ENCODE peak calls at places on chromosome X, in eight cellular contexts. F is CD8-positive, alpha-beta T cell; Z is coronary artery; A is GM12865; J is Caco-2; D is tibial nerve; U is tibial artery; P is colonic mucosa. S is an unnamed sample.

GRCh38 chrX:129347291-129347690 is 176.0 kb downstream of the SMARCA1 start:
- DNase-seq in F (no peak), Z (no peak), A (peak), J (no peak), D (no peak), U (no peak), P (no peak), S (no peak)

GRCh38 chrX:140034916-140035315 is 69.6 kb upstream of the CXorf66 start:
- DNase-seq in F (no peak), Z (no peak), A (no peak), J (no peak), D (no peak), U (no peak), P (no peak), S (peak)

GRCh38 chrX:17608898-17609297 is 128.4 kb upstream of the SCML1 start:
- DNase-seq in F (no peak), Z (no peak), A (no peak), J (no peak), D (no peak), U (no peak), P (no peak), S (no peak)

GRCh38 chrX:370963-371745 is 15.6 kb downstream of the PPP2R3B start:
- DNase-seq in F (no peak), Z (no peak), A (no peak), J (no peak), D (no peak), U (no peak), P (no peak), S (no peak)

GRCh38 chrX:40316502-40316901 is 218.7 kb upstream of the BCOR start:
- DNase-seq in F (no peak), Z (no peak), A (no peak), J (no peak), D (no peak), U (no peak), P (no peak), S (no peak)

GRCh38 chrX:152733261-152733975 is at the start of the genes CSAG1 and MAGEA12:
- DNase-seq in F (no peak), Z (peak), A (no peak), J (no peak), D (no peak), U (no peak), P (no peak), S (no peak)

GRCh38 chrX:56505866-56506265 is 57.6 kb upstream of the UBQLN2 start:
- DNase-seq in F (no peak), Z (no peak), A (no peak), J (no peak), D (no peak), U (no peak), P (no peak), S (no peak)

GRCh38 chrX:35115205-35115604 is 172.6 kb downstream of the FAM47B start:
- DNase-seq in F (no peak), Z (no peak), A (no peak), J (no peak), D (no peak), U (no peak), P (no peak), S (peak)

GRCh38 chrX:41553688-41554087 is 106.5 kb downstream of the NYX start:
- DNase-seq in F (no peak), Z (no peak), A (no peak), J (no peak), D (no peak), U (no peak), P (no peak), S (peak)

GRCh38 chrX:121958886-121959285 is 911.5 kb downstream of the GLUD2 start:
- DNase-seq in F (no peak), Z (no peak), A (peak), J (no peak), D (no peak), U (no peak), P (no peak), S (peak)

DNA sequence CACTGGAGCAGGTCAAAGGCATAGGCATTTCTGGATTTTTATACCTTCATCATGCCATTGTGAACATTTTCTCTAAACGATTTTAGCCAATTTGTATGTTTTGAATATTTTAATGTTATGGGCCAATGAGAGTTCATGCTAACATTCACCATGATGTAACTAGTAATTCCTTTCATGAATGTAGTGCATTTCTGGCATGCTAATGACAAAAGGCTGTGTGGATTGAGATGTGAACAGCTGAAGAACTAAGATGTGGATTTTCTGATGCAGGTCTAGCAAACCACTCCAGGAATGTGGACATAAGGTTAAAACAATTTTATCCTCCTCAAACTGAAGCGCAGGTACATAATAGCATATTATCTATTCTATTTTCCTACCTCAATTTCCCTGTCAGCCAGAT is 269.4 kb downstream of the NLGN4X start:
- DNase-seq in F (no peak), Z (no peak), A (no peak), J (no peak), D (no peak), U (no peak), P (no peak), S (no peak)
- H3K4me3 ChIP-seq in F (no peak), Z (no peak), A (no peak), J (no peak), D (no peak), U (no peak), P (no peak), S (no peak)

DNA sequence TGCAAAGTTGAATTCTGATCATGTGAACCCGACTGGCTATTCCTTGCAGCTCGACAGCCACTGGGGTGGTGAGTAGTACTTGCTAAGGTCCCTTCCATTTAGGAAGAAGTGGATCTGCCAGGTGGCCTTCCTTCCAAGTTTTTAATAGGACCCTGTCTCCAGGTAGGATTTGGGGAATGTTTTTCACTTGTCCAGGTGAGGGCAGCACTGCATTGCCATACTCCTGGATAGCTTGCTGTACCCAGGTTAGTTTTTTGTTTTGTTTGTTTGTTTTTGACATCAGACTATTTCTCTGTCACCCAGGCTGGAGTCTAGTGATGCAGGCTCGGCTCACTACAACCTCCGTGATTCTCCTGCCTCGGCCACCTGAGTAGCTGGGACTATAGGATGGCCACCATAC is 29.8 kb downstream of the SAGE1 start:
- DNase-seq in F (no peak), Z (no peak), A (peak), J (no peak), D (no peak), U (no peak), P (no peak), S (no peak)
- TF ChIP-seq CTCF in F (no peak), Z (no peak), A (peak), J (peak), D (no peak), U (no peak), P (no peak), S (no peak)

DNA sequence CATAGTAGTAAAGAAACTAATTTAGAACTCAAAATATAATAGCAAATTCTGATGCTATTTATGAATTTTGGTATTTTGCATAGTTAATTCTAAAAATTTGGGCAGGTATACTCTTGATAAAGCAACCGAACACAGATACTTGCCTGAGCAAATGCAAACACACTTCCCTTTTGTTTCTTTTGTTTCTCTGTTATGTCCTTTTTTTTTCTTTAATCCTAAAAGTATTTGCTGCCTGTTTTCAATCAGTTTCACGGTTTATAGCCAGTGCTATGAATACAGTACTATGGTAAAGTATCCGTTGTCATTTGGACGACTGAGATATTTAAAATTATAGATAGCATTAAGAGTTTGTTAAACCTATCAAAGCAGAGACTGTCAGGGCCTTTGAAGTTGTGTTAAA is 84.3 kb upstream of the HPRT1 start:
- DNase-seq in F (no peak), Z (no peak), A (no peak), J (no peak), D (no peak), U (no peak), P (no peak), S (no peak)
- H3K4me3 ChIP-seq in F (no peak), Z (no peak), A (peak), J (no peak), D (no peak), U (no peak), P (no peak), S (no peak)

GRCh38 chrX:49209434-49210251 is 9.7 kb upstream of the SYP start:
- DNase-seq in F (no peak), Z (no peak), A (no peak), J (no peak), D (no peak), U (no peak), P (no peak), S (no peak)
- TF ChIP-seq CTCF in F (no peak), Z (no peak), A (no peak), J (no peak), D (no peak), U (no peak), P (no peak), S (no peak)

DNA sequence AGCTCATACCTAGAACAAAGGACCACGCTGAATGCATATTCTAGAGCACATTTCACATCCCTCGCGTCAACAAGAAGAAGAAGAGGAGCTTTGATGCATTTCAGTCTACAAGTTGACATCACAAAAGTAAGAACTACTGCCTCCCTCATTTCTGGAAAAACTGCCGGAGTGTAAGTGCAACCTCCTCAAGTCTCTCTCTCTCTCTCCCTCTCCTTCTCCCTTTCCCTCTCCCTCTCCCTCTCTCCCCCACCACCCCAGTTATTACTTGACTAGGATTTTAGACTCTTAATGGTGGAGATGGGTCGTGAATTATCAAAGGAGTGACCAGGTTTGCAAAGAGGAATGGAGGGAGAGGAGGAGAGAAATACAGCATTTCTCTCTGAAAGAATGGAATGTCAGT is 1.4 kb upstream of the IRS4 start:
- DNase-seq in F (no peak), Z (no peak), A (no peak), J (no peak), D (no peak), U (no peak), P (no peak), S (no peak)
- H3K4me3 ChIP-seq in F (no peak), Z (no peak), A (no peak), J (no peak), D (no peak), U (no peak), P (no peak), S (no peak)

GRCh38 chrX:88425739-88426138 is 321.3 kb upstream of the CPXCR1 start:
- DNase-seq in F (no peak), Z (no peak), A (no peak), J (peak), D (no peak), U (no peak), P (no peak), S (no peak)
- TF ChIP-seq CTCF in F (no peak), Z (no peak), A (no peak), J (no peak), D (no peak), U (no peak), P (no peak), S (no peak)

GRCh38 chrX:97021680-97022079 is 138.0 kb downstream of the RPA4 start:
- DNase-seq in F (no peak), Z (no peak), A (no peak), J (no peak), D (no peak), U (no peak), P (no peak), S (peak)
- H3K4me3 ChIP-seq in F (no peak), Z (no peak), A (no peak), J (no peak), D (no peak), U (no peak), P (no peak), S (no peak)

DNA sequence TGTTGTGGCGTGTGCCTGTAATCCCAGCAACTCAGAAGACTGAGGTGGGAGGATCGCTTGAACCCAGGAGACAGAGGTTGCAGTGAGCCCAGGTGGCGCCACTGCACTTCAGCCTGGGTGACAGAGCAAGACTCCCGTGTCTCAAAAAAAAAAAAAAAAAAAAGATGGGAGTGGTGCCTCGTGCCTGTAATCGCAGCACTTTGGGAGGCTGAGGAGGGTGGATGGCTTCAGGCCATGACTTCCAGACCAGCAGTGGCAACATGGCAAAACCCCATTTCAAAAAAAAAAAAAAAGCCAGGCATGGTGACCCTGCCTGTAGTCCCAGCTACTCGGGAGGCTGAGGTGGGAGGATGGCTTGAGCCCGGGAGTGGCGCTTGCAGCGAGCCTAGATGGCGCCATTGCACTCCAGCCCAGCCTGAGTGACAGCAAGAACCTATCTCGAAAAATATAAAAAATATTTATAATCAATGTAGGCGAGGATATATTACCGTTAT is 27.0 kb downstream of the EIF2S3 start:
- DNase-seq in F (peak), Z (no peak), A (peak), J (peak), D (peak), U (peak), P (peak), S (peak)
- TF ChIP-seq CTCF in F (peak), Z (no peak), A (peak), J (peak), D (no peak), U (no peak), P (peak), S (peak)

GRCh38 chrX:47649781-47650163 is 591 bp downstream of the ELK1 start:
- DNase-seq in F (no peak), Z (no peak), A (no peak), J (no peak), D (no peak), U (no peak), P (no peak), S (no peak)

GRCh38 chrX:47649302-47649701 is 1.1 kb downstream of the ELK1 start:
- DNase-seq in F (no peak), Z (peak), A (no peak), J (no peak), D (no peak), U (no peak), P (no peak), S (no peak)

GRCh38 chrX:47650164-47651042 is at the start of gene ELK1:
- DNase-seq in F (peak), Z (peak), A (peak), J (peak), D (peak), U (peak), P (peak), S (peak)

GRCh38 chrX:47648376-47648775 is 2.0 kb downstream of the ELK1 start:
- DNase-seq in F (no peak), Z (peak), A (no peak), J (no peak), D (no peak), U (no peak), P (no peak), S (peak)

GRCh38 chrX:47651043-47651905 is 911 bp upstream of the ELK1 start:
- DNase-seq in F (no peak), Z (peak), A (no peak), J (no peak), D (no peak), U (no peak), P (no peak), S (no peak)
- H3K4me3 ChIP-seq in F (peak), Z (peak), A (peak), J (peak), D (peak), U (peak), P (peak), S (peak)